ENCODE peak calls at places on chromosomes 11 and 22, in six cellular contexts. F is suprapubic skin, Z is tibial nerve, G is GM12891, O is ovary, X is stomach. R is an unnamed sample.

GRCh38 chr11:44561275-44561781 is 4.1 kb upstream of the CD82 start:
- DNase-seq in F (no peak), Z (no peak), G (no peak), O (no peak), X (no peak), R (no peak)

GRCh38 chr11:130827697-130828377 is 88.4 kb downstream of the SNX19 start:
- DNase-seq in F (peak), Z (peak), G (peak), O (peak), X (peak), R (peak)

GRCh38 chr11:72278911-72279310 is 34.9 kb upstream of the PHOX2A start:
- DNase-seq in F (no peak), Z (no peak), G (no peak), O (no peak), X (no peak), R (no peak)

GRCh38 chr11:122802876-122803275 is 35.4 kb upstream of the CRTAM start:
- DNase-seq in F (no peak), Z (no peak), G (no peak), O (no peak), X (no peak), R (no peak)

GRCh38 chr11:10108901-10109665 is 184.9 kb downstream of the SBF2 start:
- DNase-seq in F (no peak), Z (no peak), G (no peak), O (peak), X (no peak), R (peak)

GRCh38 chr11:60991457-60991856 is 20.0 kb downstream of the CD6 start:
- DNase-seq in F (no peak), Z (no peak), G (no peak), O (no peak), X (no peak), R (no peak)

GRCh38 chr11:130616578-130616977 is 168.1 kb downstream of the ADAMTS15 start:
- DNase-seq in F (no peak), Z (no peak), G (no peak), O (no peak), X (no peak), R (no peak)

GRCh38 chr11:123202723-123203122 is 7.7 kb upstream of the CLMP start:
- DNase-seq in F (no peak), Z (no peak), G (no peak), O (peak), X (no peak), R (no peak)

GRCh38 chr11:78156081-78156844 is 16.8 kb upstream of the ALG8 start:
- DNase-seq in F (no peak), Z (no peak), G (no peak), O (no peak), X (no peak), R (no peak)

GRCh38 chr11:77165066-77165465 is 37.0 kb downstream of the MYO7A start:
- DNase-seq in F (no peak), Z (no peak), G (no peak), O (no peak), X (no peak), R (no peak)

GRCh38 chr11:114174712-114175495 is 115.4 kb downstream of the ZBTB16 start:
- DNase-seq in F (peak), Z (no peak), G (no peak), O (no peak), X (no peak), R (peak)

GRCh38 chr22:25057013-25057881 is 104.7 kb downstream of the KIAA1671 start:
- DNase-seq in F (peak), Z (peak), G (peak), O (peak), X (peak), R (peak)

GRCh38 chr11:60982184-60982583 is 10.7 kb downstream of the CD6 start:
- DNase-seq in F (peak), Z (no peak), G (no peak), O (no peak), X (no peak), R (no peak)

GRCh38 chr11:70400643-70401042 is 2.3 kb downstream of the CTTN start:
- DNase-seq in F (no peak), Z (no peak), G (no peak), O (no peak), X (no peak), R (no peak)

GRCh38 chr11:102451041-102451692 is 1.4 kb downstream of the TMEM123 start:
- DNase-seq in F (no peak), Z (no peak), G (no peak), O (no peak), X (no peak), R (no peak)

GRCh38 chr11:128520886-128521696 is 66.3 kb downstream of the ETS1 start:
- DNase-seq in F (no peak), Z (no peak), G (no peak), O (no peak), X (no peak), R (no peak)

GRCh38 chr11:123069878-123070821 is 8.2 kb upstream of the HSPA8 start:
- DNase-seq in F (no peak), Z (no peak), G (no peak), O (no peak), X (no peak), R (no peak)

GRCh38 chr22:49026476-49027121 is 801.1 kb downstream of the BRD1 start:
- DNase-seq in F (no peak), Z (no peak), G (no peak), O (no peak), X (no peak), R (no peak)

GRCh38 chr11:119403021-119403420 is 20.0 kb downstream of the THY1 start:
- DNase-seq in F (no peak), Z (no peak), G (no peak), O (no peak), X (no peak), R (no peak)

GRCh38 chr22:23180893-23181762 is 819 bp downstream of the BCR start:
- DNase-seq in F (peak), Z (no peak), G (peak), O (peak), X (no peak), R (no peak)

GRCh38 chr11:108486828-108487227 is 11.4 kb downstream of the POGLUT3 start:
- DNase-seq in F (no peak), Z (no peak), G (no peak), O (no peak), X (no peak), R (no peak)

GRCh38 chr22:30047364-30047738 is 32.9 kb upstream of the HORMAD2 start:
- DNase-seq in F (no peak), Z (no peak), G (peak), O (no peak), X (no peak), R (no peak)

GRCh38 chr11:111069076-111069475 is 176.4 kb upstream of the POU2AF2 start:
- DNase-seq in F (no peak), Z (no peak), G (no peak), O (no peak), X (no peak), R (no peak)

GRCh38 chr11:59641156-59641555 is 25.6 kb upstream of the OSBP start:
- DNase-seq in F (no peak), Z (no peak), G (no peak), O (no peak), X (no peak), R (no peak)

GRCh38 chr11:3995949-3996554 is 98.5 kb upstream of the RRM1 start:
- DNase-seq in F (no peak), Z (no peak), G (no peak), O (no peak), X (no peak), R (no peak)

GRCh38 chr11:104738918-104739317 is 159.3 kb downstream of the CASP12 start:
- DNase-seq in F (no peak), Z (no peak), G (no peak), O (no peak), X (no peak), R (no peak)

GRCh38 chr11:1546536-1547466 is 25.3 kb downstream of the DUSP8 start:
- DNase-seq in F (no peak), Z (no peak), G (peak), O (no peak), X (peak), R (peak)

GRCh38 chr11:45927684-45928413 is 5.4 kb downstream of the LARGE2 start:
- DNase-seq in F (peak), Z (no peak), G (no peak), O (peak), X (no peak), R (no peak)

GRCh38 chr11:44564198-44564597 is 1.3 kb upstream of the CD82 start:
- DNase-seq in F (no peak), Z (no peak), G (no peak), O (peak), X (peak), R (no peak)

GRCh38 chr11:120400564-120401364 is 64.6 kb downstream of the ARHGEF12 start:
- DNase-seq in F (no peak), Z (no peak), G (no peak), O (no peak), X (no peak), R (peak)

GRCh38 chr11:60785136-60785535 is at the start of gene MS4A10:
- DNase-seq in F (no peak), Z (no peak), G (no peak), O (no peak), X (no peak), R (no peak)

GRCh38 chr11:59062602-59063529 is 23.2 kb upstream of the GLYATL1B start:
- DNase-seq in F (no peak), Z (no peak), G (no peak), O (no peak), X (no peak), R (no peak)

GRCh38 chr11:134479206-134479955 is 67.3 kb upstream of the B3GAT1 start:
- DNase-seq in F (no peak), Z (no peak), G (no peak), O (no peak), X (no peak), R (no peak)

GRCh38 chr11:12885717-12886226 is 123.3 kb upstream of the RASSF10 start:
- DNase-seq in F (no peak), Z (no peak), G (no peak), O (no peak), X (no peak), R (no peak)

GRCh38 chr11:45079075-45079444 is 67.4 kb upstream of the PRDM11 start:
- DNase-seq in F (no peak), Z (no peak), G (no peak), O (no peak), X (no peak), R (no peak)

GRCh38 chr11:64222651-64223000 is 3.4 kb downstream of the TRPT1 start:
- DNase-seq in F (no peak), Z (no peak), G (no peak), O (no peak), X (no peak), R (no peak)

GRCh38 chr11:112564228-112564955 is 303.7 kb upstream of the PLET1 start:
- DNase-seq in F (no peak), Z (peak), G (no peak), O (no peak), X (no peak), R (peak)

GRCh38 chr11:33160147-33160546 is 1.1 kb downstream of the CSTF3 start:
- DNase-seq in F (no peak), Z (no peak), G (no peak), O (no peak), X (no peak), R (no peak)
- TF ChIP-seq POLR2A in F (no peak), Z (no peak), G (no peak), O (no peak), X (no peak), R (no peak)

DNA sequence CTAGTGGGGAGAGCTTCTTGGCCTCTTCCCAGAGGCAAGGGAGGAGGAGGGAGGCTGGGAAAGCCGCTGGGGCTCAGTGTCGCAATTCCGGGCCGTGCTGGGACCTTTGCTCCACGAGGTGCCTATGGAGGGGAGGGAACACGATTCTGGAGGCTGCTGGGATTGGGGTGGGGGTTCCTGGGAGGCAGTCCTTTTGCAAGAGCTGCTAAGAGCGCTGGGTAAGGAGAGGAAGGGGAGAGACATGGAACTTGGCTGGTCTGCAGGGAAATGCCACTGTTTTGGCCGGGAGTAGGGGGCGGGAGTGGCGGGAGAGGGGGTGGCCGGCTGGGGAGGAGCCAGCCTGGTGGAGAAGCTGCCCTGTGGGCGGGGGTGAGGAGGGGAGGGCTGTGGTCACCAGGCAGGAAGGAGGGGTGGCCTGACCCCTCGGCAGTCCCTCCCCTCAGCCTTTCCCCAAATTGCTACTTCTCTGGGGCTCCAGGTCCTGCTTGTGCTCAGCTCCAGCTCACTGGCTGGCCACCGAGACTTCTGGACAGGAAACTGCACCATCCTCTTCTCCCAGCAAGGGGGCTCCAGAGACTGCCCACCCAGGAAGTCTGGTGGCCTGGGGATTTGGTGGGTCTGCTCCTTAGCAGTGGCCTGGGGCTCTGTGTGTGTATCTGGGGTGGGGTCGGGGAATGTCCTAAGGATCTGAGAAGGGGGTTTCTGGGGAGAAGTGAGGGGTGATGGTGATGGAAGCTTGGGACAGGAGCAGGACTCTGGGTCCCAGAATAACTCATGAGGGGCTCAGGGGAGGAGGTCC is at the start of gene NR1H3:
- DNase-seq in F (peak), Z (peak), G (no peak), O (peak), X (peak), R (peak)
- TF ChIP-seq POLR2A in F (no peak), Z (no peak), G (no peak), O (no peak), X (no peak), R (no peak)

DNA sequence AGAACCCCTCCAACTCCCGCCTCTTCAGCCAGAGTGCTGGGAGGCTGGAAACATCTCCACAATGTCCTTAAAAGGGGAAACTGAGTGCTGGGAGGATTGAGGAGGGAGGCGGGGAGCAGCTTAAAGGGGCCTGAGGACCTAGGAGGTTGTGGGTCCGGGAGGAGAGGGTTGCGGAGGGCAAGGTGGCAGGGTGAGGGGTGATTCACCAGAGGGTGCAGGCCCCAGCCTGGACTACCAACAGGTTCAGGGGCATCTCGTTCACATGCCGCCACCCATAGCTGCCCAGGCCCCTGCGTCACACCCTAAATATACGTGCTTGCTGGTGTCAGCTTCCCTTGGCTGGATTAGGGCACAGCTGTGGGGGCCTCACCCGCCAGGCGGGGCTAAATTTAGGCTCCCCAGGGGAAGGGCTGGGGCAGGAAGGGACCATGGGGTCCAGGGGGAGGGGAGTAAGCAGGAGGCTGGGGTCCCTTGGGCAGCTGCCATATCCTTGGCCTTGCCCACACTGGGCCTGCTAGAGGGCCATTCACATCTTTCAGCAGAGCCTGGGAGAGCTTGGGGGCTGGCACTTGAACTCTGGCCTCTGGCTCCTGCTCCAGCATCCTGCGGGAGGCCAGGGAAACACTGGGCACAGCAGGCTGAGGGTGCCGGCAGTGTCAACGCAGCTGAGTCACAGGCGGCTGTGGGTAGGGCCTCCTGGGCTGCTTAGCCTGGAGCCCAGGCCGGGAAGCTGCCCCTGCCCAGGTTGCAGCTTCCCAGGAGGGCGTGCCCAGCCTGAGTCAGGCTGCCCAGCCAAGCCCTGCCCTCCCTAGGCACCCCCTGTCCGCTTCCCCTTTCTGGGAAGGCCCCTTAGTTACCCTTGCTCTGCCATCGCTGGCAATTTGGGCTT is 1.3 kb downstream of the EHBP1L1 start:
- DNase-seq in F (no peak), Z (no peak), G (no peak), O (peak), X (peak), R (peak)
- TF ChIP-seq POLR2A in F (no peak), Z (no peak), G (no peak), O (no peak), X (no peak), R (peak)

GRCh38 chr22:31754813-31755212 is 994 bp downstream of the DEPDC5 start:
- DNase-seq in F (no peak), Z (no peak), G (no peak), O (no peak), X (no peak), R (no peak)

GRCh38 chr22:31752096-31752847 is 1.5 kb upstream of the DEPDC5 start:
- DNase-seq in F (no peak), Z (no peak), G (no peak), O (peak), X (no peak), R (no peak)

GRCh38 chr22:31750365-31751284 is 693 bp upstream of the PRR14L start:
- DNase-seq in F (no peak), Z (no peak), G (no peak), O (peak), X (no peak), R (no peak)

GRCh38 chr22:31753005-31753633 is 700 bp upstream of the DEPDC5 start:
- DNase-seq in F (peak), Z (no peak), G (no peak), O (peak), X (peak), R (peak)

DNA sequence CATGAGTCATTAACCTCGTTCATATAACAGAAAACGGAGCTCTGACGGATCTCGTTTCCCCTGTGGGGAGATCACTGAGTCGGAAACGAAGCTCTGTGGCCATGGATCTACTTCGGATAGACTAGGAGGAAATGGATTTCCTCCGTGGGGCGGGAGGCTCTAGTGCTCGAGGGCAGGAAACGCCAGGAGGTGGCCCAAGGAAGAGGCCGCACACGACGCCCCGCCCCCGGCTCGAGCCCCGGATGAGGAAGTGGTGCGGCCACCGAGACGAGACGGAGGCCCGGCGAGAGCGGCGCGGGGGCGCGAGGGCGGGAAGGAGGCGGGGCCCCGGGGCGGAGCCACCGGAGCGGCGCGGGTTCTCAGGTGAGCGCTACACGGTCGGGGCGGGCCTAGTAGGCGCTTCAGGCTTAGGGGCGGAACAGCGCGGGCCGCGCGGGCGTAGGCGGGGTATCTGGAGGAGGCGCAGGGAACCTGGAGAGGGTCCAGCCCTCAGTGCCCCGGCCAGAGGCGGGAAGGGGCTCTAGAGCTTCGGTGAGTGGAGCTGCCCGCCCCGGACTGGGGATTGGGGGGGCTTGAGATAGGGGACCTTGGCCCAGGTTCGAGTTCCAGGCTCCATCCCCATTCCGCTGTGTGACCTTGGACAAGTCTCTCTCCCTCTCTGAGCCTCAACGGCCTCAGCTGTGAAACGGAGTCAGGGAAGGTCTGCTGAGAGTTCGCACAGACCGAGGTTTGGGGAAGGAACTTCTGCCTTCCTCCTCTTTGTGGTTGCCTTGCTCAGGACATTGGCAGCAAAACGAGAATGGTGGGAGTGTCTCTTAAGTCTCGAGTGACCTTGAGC is at the start of gene DEPDC5:
- DNase-seq in F (peak), Z (peak), G (peak), O (peak), X (peak), R (peak)
- TF ChIP-seq POLR2A in F (peak), Z (peak), G (peak), O (peak), X (no peak), R (peak)

GRCh38 chr22:50078761-50079160 is 6.5 kb downstream of the MLC1 start:
- DNase-seq in F (no peak), Z (no peak), G (no peak), O (no peak), X (no peak), R (no peak)

GRCh38 chr22:50081426-50082196 is 3.6 kb downstream of the MLC1 start:
- DNase-seq in F (no peak), Z (no peak), G (no peak), O (no peak), X (no peak), R (no peak)

GRCh38 chr22:50079689-50080465 is 5.3 kb downstream of the MLC1 start:
- DNase-seq in F (no peak), Z (no peak), G (no peak), O (no peak), X (no peak), R (no peak)

GRCh38 chr22:50076646-50077624 is 8.3 kb downstream of the MLC1 start:
- DNase-seq in F (no peak), Z (no peak), G (no peak), O (no peak), X (no peak), R (no peak)

DNA sequence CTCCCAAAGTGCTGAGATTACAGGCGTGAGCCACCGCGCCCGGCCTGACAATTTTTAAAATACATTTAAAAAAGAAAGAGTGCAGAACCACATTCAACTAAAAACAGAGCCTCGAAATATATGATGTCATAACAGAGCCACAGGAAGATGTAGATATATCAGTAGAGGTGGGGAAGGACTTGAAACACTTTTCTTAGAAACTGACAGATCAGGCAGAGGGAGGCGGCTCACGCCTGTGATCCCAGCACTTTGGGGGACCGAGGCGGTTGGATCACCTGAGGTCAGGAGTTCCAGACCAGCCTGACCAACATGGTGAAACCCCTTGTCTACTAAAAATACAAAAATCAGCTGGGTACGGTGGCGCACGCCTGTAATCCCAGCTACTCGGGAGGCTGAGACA is 7.0 kb downstream of the MLC1 start:
- DNase-seq in F (no peak), Z (no peak), G (no peak), O (no peak), X (no peak), R (no peak)
- TF ChIP-seq POLR2A in F (no peak), Z (no peak), G (no peak), O (no peak), X (no peak), R (no peak)